ENCODE peak calls at places on chromosome 1, in four cellular contexts. W, P, K and Q are unnamed samples.

GRCh38 chr1:23568608-23569383 is 9.5 kb upstream of the ID3 start:
- DNase-seq in W (peak; percentile 31), P (no peak), K (no peak), Q (no peak)

GRCh38 chr1:15579683-15580047 is 5.2 kb downstream of the AGMAT start:
- DNase-seq in W (no peak), P (no peak), K (no peak), Q (no peak)

GRCh38 chr1:116115476-116115875 is 4.3 kb downstream of the MAB21L3 start:
- DNase-seq in W (no peak), P (peak; percentile 27), K (peak; percentile 17), Q (peak; percentile 74)

GRCh38 chr1:233477359-233477758 is 136.5 kb upstream of the KCNK1 start:
- DNase-seq in W (no peak), P (no peak), K (no peak), Q (no peak)

GRCh38 chr1:39089811-39090519 is 63.8 kb downstream of the NDUFS5 start:
- DNase-seq in W (peak; percentile 24), P (no peak), K (no peak), Q (no peak)

GRCh38 chr1:6515771-6516170 is 24.3 kb upstream of the PLEKHG5 start:
- DNase-seq in W (no peak), P (no peak), K (peak; percentile 32), Q (no peak)

GRCh38 chr1:231690072-231690471 is 63.5 kb downstream of the DISC1 start:
- DNase-seq in W (no peak), P (no peak), K (no peak), Q (no peak)

GRCh38 chr1:25232866-25233784 is 823 bp upstream of the SYF2 start:
- DNase-seq in W (peak; percentile 98), P (peak; percentile 80), K (peak; percentile 67), Q (peak; percentile 91)

GRCh38 chr1:162042361-162042760 is 18.7 kb upstream of the OLFML2B start:
- DNase-seq in W (no peak), P (no peak), K (no peak), Q (no peak)

GRCh38 chr1:174689524-174689923 is 241.8 kb downstream of the GPR52 start:
- DNase-seq in W (no peak), P (no peak), K (no peak), Q (no peak)

GRCh38 chr1:61152066-61152465 is 69.7 kb downstream of the NFIA start:
- DNase-seq in W (no peak), P (no peak), K (no peak), Q (no peak)